ENCODE peak calls at places on chromosomes 12 and 14, in four cellular contexts. B is AG04450; J is CD4-positive, alpha-beta T cell; O is GM23338. D is an unnamed sample.

GRCh38 chr12:102406033-102406584 is 74.3 kb downstream of the IGF1 start:
- DNase-seq in O (no peak), B (no peak), J (no peak), D (peak)

GRCh38 chr12:98594050-98594853 is 766 bp downstream of the SLC25A3 start:
- DNase-seq in O (peak), J (no peak), B (no peak), D (no peak)

GRCh38 chr14:53278602-53279506 is 125.7 kb upstream of the DDHD1 start:
- DNase-seq in B (peak), O (peak), J (no peak), D (no peak)

GRCh38 chr12:119693006-119693405 is 25.1 kb downstream of the PRKAB1 start:
- DNase-seq in J (no peak), B (peak), O (no peak), D (no peak)

GRCh38 chr12:116975779-116976393 is 65.1 kb downstream of the FBXW8 start:
- DNase-seq in J (no peak), O (no peak), B (no peak), D (no peak)

GRCh38 chr12:105466901-105467598 is 136.6 kb downstream of the C12orf75 start:
- DNase-seq in O (no peak), J (no peak), B (no peak), D (no peak)

GRCh38 chr12:111117017-111117416 is 196.6 kb upstream of the MYL2 start:
- DNase-seq in J (no peak), O (no peak), B (no peak), D (no peak)

GRCh38 chr12:109943811-109944210 is 43.7 kb downstream of the TCHP start:
- DNase-seq in J (no peak), B (no peak), O (no peak), D (no peak)

GRCh38 chr12:12952036-12952435 is at the start of gene GPRC5D:
- DNase-seq in O (no peak), J (no peak), B (no peak), D (no peak)

GRCh38 chr14:71319646-71320045 is 412.4 kb downstream of the PCNX1 start:
- DNase-seq in J (no peak), B (no peak), O (peak), D (no peak)

GRCh38 chr12:114288071-114288470 is 117.9 kb downstream of the TBX5 start:
- DNase-seq in O (no peak), J (no peak), B (no peak), D (no peak)

GRCh38 chr12:132407525-132407924 is 78.1 kb upstream of the GALNT9 start:
- DNase-seq in B (no peak), O (no peak), J (no peak), D (no peak)

GRCh38 chr12:54680374-54680773 is 32.2 kb upstream of the DCD start:
- DNase-seq in J (no peak), O (peak), B (no peak), D (no peak)

GRCh38 chr12:77294016-77294415 is 228.6 kb upstream of the E2F7 start:
- DNase-seq in B (no peak), J (no peak), O (no peak), D (no peak)

GRCh38 chr12:59036973-59037807 is 116.9 kb upstream of the LRIG3 start:
- DNase-seq in J (no peak), B (no peak), O (no peak), D (no peak)

GRCh38 chr12:1630827-1631591 is 2.0 kb downstream of the WNT5B start:
- DNase-seq in B (no peak), O (peak), J (no peak), D (no peak)

GRCh38 chr12:108939594-108939993 is 59.7 kb downstream of the DAO start:
- DNase-seq in O (peak), B (no peak), J (no peak), D (no peak)

GRCh38 chr12:2794261-2794735 is 472 bp upstream of the FKBP4 start:
- DNase-seq in J (peak), B (no peak), O (peak), D (peak)

GRCh38 chr14:24808412-24808811 is 174.4 kb upstream of the GZMB start:
- DNase-seq in O (no peak), B (no peak), J (no peak), D (no peak)

GRCh38 chr14:34718750-34719304 is 4.4 kb upstream of the CFL2 start:
- DNase-seq in B (no peak), O (no peak), J (no peak), D (no peak)

GRCh38 chr12:121781751-121782615 is 11.5 kb downstream of the RHOF start:
- DNase-seq in B (no peak), O (no peak), J (peak), D (peak)

GRCh38 chr14:33393155-33393894 is 454.6 kb downstream of the NPAS3 start:
- DNase-seq in J (no peak), B (no peak), O (no peak), D (no peak)

GRCh38 chr12:71214511-71215285 is 56.9 kb upstream of the TSPAN8 start:
- DNase-seq in B (no peak), O (peak), J (no peak), D (no peak)

GRCh38 chr12:64083285-64084210 is 138.5 kb downstream of the KICS2 start:
- DNase-seq in J (no peak), O (no peak), B (peak), D (peak)

GRCh38 chr12:53288322-53288721 is 7.0 kb upstream of the PFDN5 start:
- DNase-seq in B (no peak), J (no peak), O (no peak), D (no peak)

GRCh38 chr14:78758333-78758732 is 588.2 kb downstream of the NRXN3 start:
- DNase-seq in B (no peak), O (peak), J (no peak), D (no peak)

GRCh38 chr12:63889721-63890509 is 45.4 kb downstream of the SRGAP1 start:
- DNase-seq in J (no peak), B (no peak), O (no peak), D (no peak)

GRCh38 chr12:66804555-66804954 is 125.7 kb upstream of the GRIP1 start:
- DNase-seq in O (peak), J (no peak), B (no peak), D (no peak)

GRCh38 chr14:100056964-100057817 is 8.0 kb upstream of the EVL start:
- DNase-seq in J (no peak), B (no peak), O (peak), D (no peak)

GRCh38 chr12:6613776-6614512 is 6.8 kb upstream of the CHD4 start:
- DNase-seq in O (peak), J (peak), B (peak), D (peak)

GRCh38 chr12:25994252-25994651 is 35.8 kb downstream of the RASSF8 start:
- DNase-seq in O (no peak), J (no peak), B (peak), D (no peak)

GRCh38 chr12:93380480-93381121 is 2.9 kb downstream of the NUDT4 start:
- DNase-seq in O (peak), B (no peak), J (no peak), D (no peak)

GRCh38 chr12:106840217-106840616 is 65.7 kb downstream of the RIC8B start:
- DNase-seq in J (no peak), B (peak), O (peak), D (no peak)

GRCh38 chr14:54206477-54206876 is 190.3 kb upstream of the CDKN3 start:
- DNase-seq in B (no peak), O (no peak), J (no peak), D (no peak)

GRCh38 chr12:49323524-49324097 is 556 bp downstream of the TROAP start:
- DNase-seq in B (no peak), J (no peak), O (no peak), D (no peak)
- H3K27ac ChIP-seq in B (no peak), J (no peak), O (no peak), D (no peak)

GRCh38 chr14:105467942-105468471 is 6.6 kb upstream of the CRIP2 start:
- DNase-seq in O (no peak), J (no peak), B (no peak), D (no peak)
- H3K27ac ChIP-seq in O (no peak), J (no peak), B (no peak), D (no peak)

DNA sequence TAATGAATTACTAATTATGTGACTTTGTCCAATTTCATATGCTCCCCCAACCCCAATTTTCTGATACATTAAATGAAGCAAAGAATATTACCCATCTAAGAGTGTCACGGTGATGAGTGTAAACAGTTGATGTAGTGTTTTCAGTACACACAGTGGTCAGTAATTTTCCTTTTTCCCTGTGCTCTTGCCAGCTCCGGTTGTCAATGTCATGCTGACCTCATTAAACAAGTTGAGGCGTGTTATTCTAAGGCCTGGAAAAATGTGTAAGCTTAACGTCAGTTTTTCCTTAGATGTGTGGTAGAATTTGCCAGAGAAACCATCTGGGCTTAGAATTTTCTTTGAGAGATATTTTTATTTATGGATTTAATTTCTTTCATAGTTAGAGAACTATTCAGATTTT is 11.7 kb upstream of the SERPINA6 start:
- DNase-seq in B (no peak), J (no peak), O (no peak), D (no peak)
- H3K27ac ChIP-seq in B (no peak), J (no peak), O (no peak), D (no peak)

DNA sequence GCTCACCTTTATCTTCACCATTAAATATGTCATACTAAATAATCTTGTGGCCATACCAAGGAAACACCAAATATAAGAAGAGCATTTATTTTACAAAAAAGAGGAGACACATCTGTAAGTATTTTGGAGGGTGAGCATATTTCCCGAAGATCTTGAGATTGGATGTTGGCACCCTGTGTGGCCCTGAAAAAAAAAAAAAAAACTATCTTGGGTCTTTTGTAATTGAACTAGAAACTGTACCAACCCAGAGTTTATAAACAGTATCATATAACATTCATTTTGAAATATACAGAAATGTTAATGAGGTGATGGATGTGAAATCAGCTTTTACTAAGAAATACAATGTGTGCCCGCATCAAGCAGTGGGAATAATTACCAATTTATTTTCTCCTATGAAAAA is 104.0 kb upstream of the FRMD6 start:
- DNase-seq in O (no peak), B (no peak), J (no peak), D (no peak)
- H3K27ac ChIP-seq in O (no peak), B (peak), J (no peak), D (no peak)

DNA sequence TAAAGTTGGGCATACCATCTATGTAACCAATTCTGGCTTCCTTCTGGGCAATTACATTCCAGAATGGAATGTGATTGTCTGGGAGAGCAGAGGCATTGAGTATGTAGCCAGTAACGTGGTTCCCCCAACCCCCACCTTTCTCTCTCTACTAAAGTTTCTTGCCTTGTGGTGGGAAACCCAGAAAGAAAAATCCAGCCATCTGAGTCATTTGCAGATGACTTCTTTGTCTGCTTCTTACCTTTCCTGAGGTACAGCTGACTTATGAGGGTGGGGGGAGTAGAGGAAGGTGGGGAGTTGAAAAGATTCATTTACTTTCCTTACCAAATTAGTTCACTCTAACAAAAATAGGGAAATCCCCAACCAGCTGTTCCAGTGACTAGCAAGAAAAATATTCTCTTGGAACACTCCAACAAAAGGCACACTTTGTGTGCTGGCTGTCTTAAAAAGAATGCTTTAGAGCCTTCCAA is 112.1 kb upstream of the FRMD6 start:
- DNase-seq in B (peak), O (peak), J (no peak), D (no peak)
- H3K27ac ChIP-seq in B (peak), O (no peak), J (no peak), D (no peak)

GRCh38 chr12:81992461-81992860 is 233.3 kb upstream of the PPFIA2 start:
- DNase-seq in J (peak), O (peak), B (no peak), D (no peak)

GRCh38 chr12:81987351-81987750 is 228.2 kb upstream of the PPFIA2 start:
- DNase-seq in B (no peak), J (no peak), O (no peak), D (peak)

GRCh38 chr12:81991868-81992267 is 232.7 kb upstream of the PPFIA2 start:
- DNase-seq in J (no peak), O (no peak), B (no peak), D (no peak)
- H3K27ac ChIP-seq in J (no peak), O (no peak), B (no peak), D (no peak)

GRCh38 chr14:95489163-95489887 is 27.1 kb downstream of the SYNE3 start:
- DNase-seq in O (no peak), J (no peak), B (no peak), D (no peak)

GRCh38 chr14:95488376-95489162 is 27.9 kb downstream of the SYNE3 start:
- DNase-seq in J (no peak), B (no peak), O (no peak), D (no peak)

GRCh38 chr14:95491936-95492608 is 24.4 kb downstream of the SYNE3 start:
- DNase-seq in J (no peak), B (no peak), O (no peak), D (no peak)

GRCh38 chr14:95490727-95491451 is 25.6 kb downstream of the SYNE3 start:
- DNase-seq in B (no peak), O (no peak), J (no peak), D (no peak)

GRCh38 chr14:95490127-95490526 is 26.3 kb downstream of the SYNE3 start:
- DNase-seq in O (no peak), B (no peak), J (no peak), D (no peak)
- H3K27ac ChIP-seq in O (no peak), B (no peak), J (no peak), D (peak)

GRCh38 chr12:50185496-50185895 is 18.3 kb upstream of the CERS5 start:
- DNase-seq in B (no peak), O (no peak), J (no peak), D (peak)
- H3K27ac ChIP-seq in B (peak), O (peak), J (no peak), D (peak)

DNA sequence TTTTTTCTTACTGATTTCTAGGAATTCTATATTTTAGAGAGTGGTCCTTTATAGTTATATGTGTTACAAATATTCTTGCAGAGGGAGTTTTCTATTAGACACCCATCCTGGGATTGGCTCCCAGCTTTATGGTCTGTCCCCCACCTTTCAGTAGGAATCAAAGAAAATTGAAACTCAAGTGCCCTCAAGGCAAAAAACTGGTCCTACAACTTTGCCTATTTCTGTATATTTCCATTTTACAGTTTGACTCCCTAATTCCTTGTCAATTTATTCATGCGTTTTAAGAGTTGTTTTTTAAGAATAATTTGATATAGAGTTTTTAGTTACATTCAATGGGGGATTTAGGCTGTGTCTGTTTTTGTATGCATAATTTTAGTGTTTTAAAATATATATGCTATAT is 208.9 kb downstream of the SYNE2 start:
- DNase-seq in B (no peak), O (no peak), J (no peak), D (no peak)
- H3K27ac ChIP-seq in B (no peak), O (peak), J (no peak), D (no peak)

D was measured in caudate nucleus.